ENCODE peak calls at places on chromosomes 13 and 19, in four cellular contexts. M is activated CD4-positive, alpha-beta T cell treated with anti-CD3 and anti-CD28 coated beads, Interleukin-2, amount 10 ng/mL, durations not matched to agents 7 days and 5 days; Y is non-pigmented ciliary epithelial cell; K is AG04450. W is an unnamed sample.

GRCh38 chr19:7395360-7395781 is 46.6 kb downstream of the ARHGEF18 start:
- DNase-seq in M (no peak), Y (no peak), K (no peak), W (peak)

GRCh38 chr19:51807111-51807701 is 12.2 kb downstream of the FPR3 start:
- DNase-seq in Y (no peak), M (no peak), K (no peak), W (no peak)

GRCh38 chr19:17513801-17514200 is 2.4 kb downstream of the PGLS start:
- DNase-seq in K (no peak), M (no peak), Y (no peak), W (peak)

GRCh38 chr13:32031025-32031814 is at the start of gene FRY:
- DNase-seq in K (no peak), Y (no peak), M (peak), W (peak)

GRCh38 chr19:4414800-4415251 is 12.4 kb downstream of the CHAF1A start:
- DNase-seq in Y (no peak), K (no peak), M (no peak), W (peak)

GRCh38 chr13:107035186-107035585 is 467.2 kb upstream of the ARGLU1 start:
- DNase-seq in M (no peak), K (no peak), Y (no peak), W (peak)

GRCh38 chr19:10769533-10770491 is 51.9 kb downstream of the DNM2 start:
- DNase-seq in M (peak), Y (no peak), K (no peak), W (no peak)

GRCh38 chr13:55649485-55649884 is 1491.2 kb upstream of the PRR20A start:
- DNase-seq in K (no peak), Y (no peak), M (no peak), W (no peak)

GRCh38 chr19:27876489-27876888 is 1336.5 kb downstream of the UQCRFS1 start:
- DNase-seq in Y (no peak), M (no peak), K (no peak), W (no peak)

GRCh38 chr13:59364508-59365187 is 799.1 kb downstream of the DIAPH3 start:
- DNase-seq in M (no peak), K (no peak), Y (no peak), W (no peak)